ENCODE peak calls at places on chromosomes 3 and 15, in four cellular contexts. L is endothelial cell of umbilical vein, D is pancreas, K is Panc1. A is an unnamed sample.

GRCh38 chr3:54954019-54954418 is 26.2 kb upstream of the LRTM1 start:
- DNase-seq in L (no peak), K (no peak), D (no peak), A (no peak)

GRCh38 chr3:10357095-10357494 is 36.2 kb upstream of the SEC13 start:
- DNase-seq in D (no peak), K (no peak), L (no peak), A (no peak)

GRCh38 chr15:74829991-74830390 is 3.6 kb downstream of the CPLX3 start:
- DNase-seq in K (no peak), D (no peak), L (no peak), A (no peak)

GRCh38 chr3:150627557-150627956 is 24.4 kb downstream of the SELENOT start:
- DNase-seq in D (no peak), L (no peak), K (no peak), A (no peak)

GRCh38 chr15:64334530-64334929 is 21.4 kb downstream of the CSNK1G1 start:
- DNase-seq in K (no peak), D (no peak), L (no peak), A (no peak)

GRCh38 chr3:148911173-148911572 is 46.1 kb downstream of the CPA3 start:
- DNase-seq in D (no peak), L (no peak), K (no peak), A (no peak)

GRCh38 chr15:83565553-83566159 is 88.3 kb upstream of the ADAMTSL3 start:
- DNase-seq in K (peak), L (peak), D (no peak), A (no peak)

GRCh38 chr15:69976366-69976994 is 121.2 kb downstream of the TLE3 start:
- DNase-seq in K (no peak), D (no peak), L (peak), A (peak)

GRCh38 chr3:14305321-14305720 is 97.1 kb upstream of the SLC6A6 start:
- DNase-seq in K (no peak), D (no peak), L (no peak), A (no peak)

GRCh38 chr15:27017168-27017809 is 46.3 kb downstream of the GABRG3 start:
- DNase-seq in K (peak), D (peak), L (peak), A (no peak)

GRCh38 chr15:31221936-31222515 is 104.6 kb upstream of the KLF13 start:
- DNase-seq in L (no peak), D (no peak), K (no peak), A (no peak)

GRCh38 chr15:78768531-78769408 is 42.5 kb downstream of the ADAMTS7 start:
- DNase-seq in K (no peak), D (no peak), L (no peak), A (no peak)

GRCh38 chr3:42653560-42654330 is at the start of gene ZBTB47:
- DNase-seq in K (no peak), L (peak), D (peak), A (peak)

GRCh38 chr3:151999936-152000335 is 126.5 kb downstream of the SUCNR1 start:
- DNase-seq in K (no peak), L (no peak), D (no peak), A (no peak)

GRCh38 chr3:37243811-37244748 is 69.7 kb upstream of the LRRFIP2 start:
- DNase-seq in D (peak), L (peak), K (no peak), A (peak)

GRCh38 chr3:119604878-119605277 is 7.2 kb downstream of the PLA1A start:
- DNase-seq in K (no peak), L (no peak), D (no peak), A (no peak)

GRCh38 chr3:126307083-126307482 is 50.1 kb downstream of the KLF15 start:
- DNase-seq in K (no peak), D (no peak), L (no peak), A (no peak)

GRCh38 chr3:170790591-170790990 is 79.4 kb downstream of the RPL22L1 start:
- DNase-seq in K (no peak), D (no peak), L (no peak), A (no peak)

DNA sequence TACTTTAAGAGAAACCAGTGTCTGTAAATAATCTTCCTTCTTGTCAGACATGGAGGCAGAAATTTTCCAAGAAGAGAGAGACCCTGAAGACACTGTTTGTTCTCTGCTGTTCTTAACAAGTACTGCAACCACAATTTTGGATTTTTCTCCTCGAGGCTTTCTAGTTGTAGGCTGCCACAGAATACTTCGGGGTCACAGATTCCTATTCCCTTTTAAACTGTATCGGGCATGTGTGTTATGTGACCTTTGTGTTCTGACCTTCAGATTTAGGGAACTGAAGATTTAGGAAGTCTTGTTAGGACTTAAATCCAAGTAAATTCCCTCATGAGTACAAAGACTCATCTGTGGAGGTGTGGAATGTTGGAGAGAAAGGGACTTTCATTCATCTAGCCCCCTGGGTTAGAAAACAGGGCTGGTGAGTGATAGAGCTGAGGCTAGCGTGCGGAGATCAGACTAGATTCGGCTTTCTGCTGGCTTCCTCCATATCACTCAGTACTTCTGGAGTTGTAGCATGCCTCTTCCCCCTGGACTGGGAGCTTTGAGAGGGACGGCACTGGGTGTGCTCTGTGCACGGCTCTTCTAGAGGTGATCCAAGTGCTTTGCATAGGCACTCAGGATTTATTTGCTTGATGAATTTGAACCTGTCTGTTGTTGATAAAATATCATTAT is 237.0 kb downstream of the LPP start:
- DNase-seq in L (no peak), K (no peak), D (no peak), A (no peak)
- H3K27ac ChIP-seq in L (no peak), K (no peak), D (peak), A (peak)

GRCh38 chr3:186237915-186238314 is 124.1 kb downstream of the DGKG start:
- DNase-seq in D (no peak), L (no peak), K (no peak), A (peak)
- H3K27ac ChIP-seq in D (no peak), L (no peak), K (no peak), A (no peak)

GRCh38 chr15:84992157-84992940 is 10.7 kb downstream of the PDE8A start:
- DNase-seq in D (no peak), K (peak), L (peak), A (no peak)
- H3K27ac ChIP-seq in D (no peak), K (no peak), L (no peak), A (peak)

GRCh38 chr3:194069421-194070219 is 66.3 kb upstream of the HES1 start:
- DNase-seq in K (no peak), L (peak), D (peak), A (no peak)
- H3K27ac ChIP-seq in K (peak), L (peak), D (peak), A (no peak)

GRCh38 chr3:52182203-52182602 is 15.8 kb upstream of the ALAS1 start:
- DNase-seq in D (no peak), K (no peak), L (no peak), A (no peak)

GRCh38 chr3:52185311-52185710 is 12.6 kb upstream of the ALAS1 start:
- DNase-seq in K (no peak), L (no peak), D (no peak), A (no peak)

GRCh38 chr3:52182691-52183090 is 15.3 kb upstream of the ALAS1 start:
- DNase-seq in L (no peak), K (no peak), D (no peak), A (no peak)

GRCh38 chr3:52184690-52185089 is 13.3 kb upstream of the ALAS1 start:
- DNase-seq in L (no peak), D (no peak), K (no peak), A (no peak)

DNA sequence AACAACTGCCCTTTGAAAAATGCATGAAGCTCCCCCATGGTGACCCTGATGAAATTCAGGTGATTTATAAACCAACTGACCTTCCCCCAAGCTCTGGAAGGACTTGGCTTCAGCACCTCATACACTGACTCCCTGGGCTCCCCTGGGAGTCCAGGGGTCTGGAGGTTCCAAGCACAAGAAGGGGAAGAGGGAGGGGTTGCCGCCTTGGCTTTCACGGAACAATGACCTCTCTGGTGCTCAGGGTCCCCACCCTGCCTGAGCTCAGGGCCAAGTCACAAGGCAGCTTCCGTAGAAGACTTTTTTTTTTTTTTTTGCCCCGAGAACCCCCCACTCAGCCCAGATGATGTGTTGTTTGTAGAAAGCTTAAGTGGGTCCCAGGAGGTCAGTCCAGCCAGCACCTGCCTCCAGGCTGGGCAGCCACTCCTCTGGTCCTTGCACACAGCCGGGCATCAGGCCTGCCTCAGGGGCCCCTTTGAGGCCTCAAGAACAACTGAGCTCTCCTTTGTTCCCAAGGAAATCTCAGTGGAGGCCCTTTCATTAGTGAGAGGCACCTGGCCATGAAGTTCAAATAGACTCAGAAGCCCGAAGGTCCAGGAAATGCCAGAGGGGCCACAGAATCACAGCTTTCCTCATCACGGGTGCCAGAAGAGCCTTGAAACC is 14.0 kb upstream of the ALAS1 start:
- DNase-seq in L (no peak), K (no peak), D (no peak), A (no peak)
- H3K27ac ChIP-seq in L (no peak), K (no peak), D (no peak), A (no peak)